ENCODE peak calls at places on chromosomes 11 and 22, in six cellular contexts. N, T, E, S, Q and L are unnamed samples.
A peak's percentile ranks its signal among the peaks of the same experiment; 100 is the strongest.

GRCh38 chr11:27319065-27319464 is 44.0 kb downstream of the CCDC34 start:
- DNase-seq in N (peak; percentile 39), T (no peak), S (no peak), E (no peak), Q (no peak), L (peak; percentile 4)

GRCh38 chr11:4704054-4704789 is at the start of gene MMP26:
- DNase-seq in T (no peak), Q (no peak), N (no peak), S (no peak), E (no peak), L (no peak)

GRCh38 chr11:123302751-123303195 is 107.7 kb upstream of the CLMP start:
- DNase-seq in S (no peak), Q (no peak), E (no peak), T (no peak), N (no peak), L (no peak)

GRCh38 chr11:46202149-46202548 is 75.3 kb upstream of the CREB3L1 start:
- DNase-seq in S (no peak), E (no peak), N (no peak), T (no peak), Q (no peak), L (no peak)

GRCh38 chr11:46047520-46047919 is 73.7 kb downstream of the PHF21A start:
- DNase-seq in S (no peak), N (no peak), Q (no peak), E (no peak), T (no peak), L (no peak)

GRCh38 chr11:69200331-69201047 is 44.8 kb downstream of the SMIM38 start:
- DNase-seq in S (no peak), E (no peak), Q (no peak), N (no peak), T (no peak), L (no peak)

GRCh38 chr11:11987503-11988022 is 20.9 kb downstream of the DKK3 start:
- DNase-seq in T (no peak), E (peak; percentile 25), S (no peak), N (no peak), Q (peak; percentile 30), L (peak; percentile 26)

GRCh38 chr11:119641991-119642745 is 86.8 kb downstream of the NECTIN1 start:
- DNase-seq in N (peak; percentile 4), S (no peak), T (no peak), Q (peak; percentile 48), E (no peak), L (peak; percentile 19)

GRCh38 chr11:118618115-118618990 is 10.9 kb downstream of the PHLDB1 start:
- DNase-seq in E (peak; percentile 44), N (no peak), T (peak; percentile 75), S (no peak), Q (no peak), L (no peak)

GRCh38 chr22:40748388-40748970 is 69.2 kb downstream of the MCHR1 start:
- DNase-seq in S (no peak), Q (no peak), N (no peak), E (no peak), T (no peak), L (no peak)

GRCh38 chr11:59787816-59788215 is 22.8 kb downstream of the MRPL16 start:
- DNase-seq in E (no peak), S (no peak), N (no peak), T (no peak), Q (no peak), L (no peak)

GRCh38 chr11:19094859-19095258 is 22.1 kb upstream of the ZDHHC13 start:
- DNase-seq in T (no peak), N (no peak), E (no peak), S (no peak), Q (no peak), L (no peak)

GRCh38 chr11:84993386-84993785 is 633.8 kb downstream of the DLG2 start:
- DNase-seq in S (no peak), E (no peak), T (no peak), Q (no peak), N (peak; percentile 1), L (peak; percentile 24)

GRCh38 chr11:97544401-97544800 is 1154.6 kb downstream of the JRKL start:
- DNase-seq in E (no peak), Q (no peak), T (no peak), N (no peak), S (no peak), L (no peak)

GRCh38 chr11:22510741-22511140 is 114.9 kb downstream of the FANCF start:
- DNase-seq in S (no peak), Q (no peak), N (no peak), E (no peak), T (no peak), L (no peak)

DNA sequence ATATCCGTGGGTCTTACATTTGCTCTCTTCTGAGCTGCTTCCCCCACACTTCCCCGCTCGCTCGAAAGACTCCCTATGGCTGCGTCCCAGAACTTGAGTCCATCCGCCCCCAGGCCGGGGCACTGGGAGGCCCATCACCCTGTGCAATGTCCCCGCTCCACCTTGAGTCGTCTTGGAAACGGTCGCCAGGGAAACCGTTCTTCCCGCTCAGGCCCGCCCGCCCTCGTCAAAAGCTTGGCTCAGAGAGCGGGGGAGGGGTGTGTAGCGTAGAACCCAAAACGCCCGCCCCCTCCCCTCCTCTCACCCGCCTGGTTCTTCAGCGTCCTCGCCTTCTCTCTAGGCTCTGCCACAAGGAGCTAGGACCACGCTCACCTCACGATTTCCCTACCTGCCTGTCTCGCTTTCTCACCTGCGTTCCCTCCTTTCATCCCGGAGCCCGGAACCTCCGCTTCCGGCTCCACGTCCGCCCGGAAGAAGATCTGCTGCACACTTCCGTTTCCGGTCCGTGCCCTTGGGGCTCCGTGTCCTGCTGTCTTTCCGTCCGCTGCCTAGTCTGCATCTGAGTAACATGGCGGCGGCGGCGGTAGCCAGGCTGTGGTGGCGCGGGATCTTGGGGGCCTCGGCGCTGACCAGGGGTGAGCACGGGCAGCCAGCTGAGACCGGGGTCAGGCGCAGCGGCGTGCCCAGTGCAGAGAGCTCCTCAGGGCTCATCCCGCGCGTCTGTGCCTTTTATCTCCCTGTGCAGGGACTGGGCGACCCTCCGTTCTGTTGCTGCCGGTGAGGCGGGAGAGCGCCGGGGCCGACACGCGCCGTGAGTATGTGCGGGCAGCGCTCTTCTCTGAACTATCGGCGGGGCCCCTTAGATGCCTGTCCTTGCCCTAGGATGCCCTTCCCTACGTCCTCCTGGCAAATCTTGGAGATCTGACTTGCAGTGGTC is at the start of the genes KBTBD4 and NDUFS3:
- DNase-seq in Q (peak; percentile 94), T (peak; percentile 90), E (peak; percentile 93), N (peak; percentile 83), S (peak; percentile 86), L (peak; percentile 96)
- TF ChIP-seq POLR2A in Q (peak; percentile 95), T (peak; percentile 75), E (no peak), N (peak; percentile 42), S (no peak), L (peak; percentile 91)

GRCh38 chr22:49970528-49971231 is 10.1 kb downstream of the PIM3 start:
- DNase-seq in S (peak; percentile 96), E (peak; percentile 96), Q (peak; percentile 96), N (peak; percentile 98), T (peak; percentile 87), L (peak; percentile 97)
- TF ChIP-seq POLR2A in S (peak; percentile 35), E (no peak), Q (peak; percentile 74), N (peak; percentile 68), T (peak; percentile 73), L (peak; percentile 81)

DNA sequence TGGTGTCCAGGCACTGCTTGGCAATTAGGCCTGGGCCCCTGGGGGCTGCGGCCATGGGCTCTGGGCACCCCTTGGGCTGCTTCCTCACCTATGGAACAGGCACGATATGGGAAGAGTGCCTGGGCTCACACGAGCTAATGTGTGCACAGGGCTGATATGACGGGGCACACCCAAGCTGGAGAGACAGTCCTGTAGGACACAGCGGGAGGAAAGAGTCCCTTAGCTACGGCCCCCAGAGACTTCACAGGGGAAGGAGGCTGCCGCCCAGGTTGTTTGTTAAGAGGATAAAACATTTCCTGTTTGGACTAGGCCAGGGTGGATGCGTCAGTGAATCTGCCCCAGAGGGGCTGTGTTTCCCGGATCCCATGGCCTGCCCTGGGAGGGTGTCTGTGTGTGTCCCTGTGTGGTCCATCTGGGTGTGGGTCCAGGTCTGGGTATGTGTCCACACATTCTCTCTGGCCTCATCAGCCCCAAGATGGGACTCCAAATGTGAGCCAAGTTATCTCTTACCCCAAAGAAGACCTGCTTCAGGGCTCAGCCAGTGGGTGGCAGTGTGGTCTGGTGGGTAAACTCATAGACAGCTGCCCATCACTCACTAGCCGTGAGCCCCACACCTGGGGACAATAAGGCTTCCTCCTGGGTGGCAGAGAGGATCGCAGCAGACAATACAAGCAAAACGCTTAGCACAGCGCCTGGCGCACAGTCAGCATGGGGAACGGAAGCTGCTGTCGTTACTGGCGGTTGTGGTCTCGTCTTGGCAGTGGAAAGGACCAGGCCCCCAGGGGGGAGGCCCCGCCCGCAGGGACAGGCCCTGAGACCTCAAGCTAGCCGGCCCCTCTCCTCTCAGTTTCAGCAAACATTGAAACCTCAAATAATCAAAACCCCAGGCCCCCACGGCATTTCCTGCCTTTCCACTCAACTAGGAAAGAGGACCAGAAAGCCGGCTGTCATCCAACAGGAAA is 3.2 kb upstream of the EMID1 start:
- DNase-seq in S (peak; percentile 40), E (peak; percentile 43), Q (peak; percentile 79), N (no peak), T (no peak), L (peak; percentile 89)
- TF ChIP-seq POLR2A in S (no peak), E (no peak), Q (peak; percentile 39), N (no peak), T (no peak), L (peak; percentile 91)

DNA sequence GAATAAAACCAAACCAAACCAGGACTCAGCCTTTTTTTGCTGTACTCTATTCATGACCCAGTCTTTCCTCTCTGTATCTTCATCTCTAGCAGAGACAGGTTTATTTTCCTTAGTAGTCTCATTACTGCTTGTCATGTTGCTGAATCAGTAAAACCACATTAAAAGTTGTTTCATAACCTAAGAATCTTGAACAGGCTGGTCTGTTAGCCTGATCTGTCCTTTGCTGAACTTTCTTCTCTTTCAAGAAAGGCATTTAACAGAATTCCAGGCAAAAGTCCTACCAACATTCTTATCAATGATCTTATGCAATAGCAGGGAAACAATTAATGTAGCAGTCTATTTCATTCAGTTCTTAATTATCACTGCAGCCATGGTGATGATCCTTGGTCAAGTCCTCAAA is 197.7 kb downstream of the CASP12 start:
- DNase-seq in T (no peak), S (no peak), Q (no peak), N (no peak), E (no peak), L (no peak)
- TF ChIP-seq POLR2A in T (no peak), S (no peak), Q (no peak), N (no peak), E (no peak), L (no peak)

DNA sequence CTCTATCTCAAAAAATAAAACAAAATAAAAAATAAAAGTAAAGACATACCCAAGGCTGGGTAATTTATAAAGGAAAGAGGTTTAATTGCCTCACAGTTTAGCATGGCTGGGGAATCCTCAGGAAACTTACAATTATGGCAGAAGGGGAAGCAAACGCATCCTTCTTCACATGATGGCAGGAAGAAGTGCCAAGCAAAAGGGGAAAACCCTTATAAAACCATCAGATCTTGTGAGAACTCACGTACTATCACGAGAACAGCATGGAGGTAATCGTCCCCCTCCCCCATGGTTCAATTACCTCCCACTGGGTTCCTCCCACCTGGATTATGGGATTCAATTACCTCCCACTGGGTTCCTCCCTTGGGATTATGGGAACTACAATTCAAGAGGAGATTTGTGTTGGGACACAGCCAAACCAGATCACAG is 8.3 kb upstream of the SSTR3 start:
- DNase-seq in Q (no peak), S (no peak), E (no peak), N (no peak), T (no peak), L (no peak)
- TF ChIP-seq POLR2A in Q (no peak), S (no peak), E (no peak), N (no peak), T (no peak), L (no peak)

GRCh38 chr22:42959472-42960145 is 55.3 kb downstream of the PACSIN2 start:
- DNase-seq in T (no peak), N (no peak), Q (peak; percentile 84), S (no peak), E (peak; percentile 78), L (peak; percentile 73)
- TF ChIP-seq POLR2A in T (no peak), N (no peak), Q (peak; percentile 68), S (no peak), E (no peak), L (peak; percentile 69)